ENCODE peak calls at places on chromosomes 5 and 9, in seven cellular contexts. V, P, Z, Y, C, Q and W are unnamed samples.

GRCh38 chr5:126744842-126745241 is 32.1 kb upstream of the LMNB1 start:
- DNase-seq in V (no peak), P (no peak), Z (no peak), Y (no peak), C (no peak), Q (no peak), W (no peak)

GRCh38 chr5:164934561-164934960 is 1429.1 kb downstream of the MAT2B start:
- DNase-seq in V (peak), P (no peak), Z (no peak), Y (no peak), C (no peak), Q (no peak), W (no peak)

GRCh38 chr5:1546556-1546955 is 22.8 kb upstream of the LPCAT1 start:
- DNase-seq in V (no peak), P (peak), Z (no peak), Y (no peak), C (peak), Q (peak), W (no peak)

GRCh38 chr5:111627862-111628261 is 115.5 kb upstream of the STARD4 start:
- DNase-seq in V (no peak), P (no peak), Z (no peak), Y (no peak), C (no peak), Q (no peak), W (no peak)

GRCh38 chr5:65199988-65200668 is 281.6 kb downstream of the ADAMTS6 start:
- DNase-seq in V (no peak), P (no peak), Z (peak), Y (peak), C (no peak), Q (no peak), W (no peak)

GRCh38 chr9:137578518-137579258 is at the start of gene DPH7:
- DNase-seq in V (peak), P (peak), Z (peak), Y (peak), C (peak), Q (peak), W (peak)

GRCh38 chr5:163306421-163306820 is 131.0 kb upstream of the CCNG1 start:
- DNase-seq in V (peak), P (no peak), Z (peak), Y (no peak), C (no peak), Q (no peak), W (no peak)

GRCh38 chr5:140795259-140795641 is 598 bp downstream of the PCDHA2 start:
- DNase-seq in V (peak), P (no peak), Z (no peak), Y (no peak), C (no peak), Q (no peak), W (no peak)

GRCh38 chr9:97774657-97775056 is 77.5 kb upstream of the XPA start:
- DNase-seq in V (no peak), P (no peak), Z (no peak), Y (no peak), C (no peak), Q (no peak), W (no peak)

GRCh38 chr9:15249042-15249818 is 57.8 kb downstream of the TTC39B start:
- DNase-seq in V (peak), P (no peak), Z (peak), Y (peak), C (no peak), Q (no peak), W (no peak)

GRCh38 chr9:107895524-107896001 is 406.0 kb upstream of the KLF4 start:
- DNase-seq in V (no peak), P (no peak), Z (peak), Y (no peak), C (no peak), Q (no peak), W (no peak)

GRCh38 chr9:93130861-93131481 is 3.1 kb downstream of the NINJ1 start:
- DNase-seq in V (no peak), P (peak), Z (no peak), Y (no peak), C (peak), Q (no peak), W (no peak)

GRCh38 chr5:31153523-31153922 is 40.0 kb upstream of the CDH6 start:
- DNase-seq in V (no peak), P (no peak), Z (peak), Y (no peak), C (no peak), Q (no peak), W (no peak)

GRCh38 chr5:169290895-169291294 is 10.0 kb downstream of the SLIT3 start:
- DNase-seq in V (no peak), P (no peak), Z (peak), Y (no peak), C (no peak), Q (no peak), W (no peak)

GRCh38 chr5:170681013-170681433 is 102.5 kb upstream of the GABRP start:
- DNase-seq in V (peak), P (no peak), Z (peak), Y (peak), C (no peak), Q (no peak), W (no peak)

GRCh38 chr5:156327306-156327705 is 342 bp downstream of the SGCD start:
- DNase-seq in V (no peak), P (no peak), Z (peak), Y (no peak), C (no peak), Q (no peak), W (no peak)

GRCh38 chr5:59562756-59563389 is 330.7 kb downstream of the PDE4D start:
- DNase-seq in V (peak), P (no peak), Z (no peak), Y (no peak), C (no peak), Q (no peak), W (no peak)

GRCh38 chr9:90092512-90092911 is 487.7 kb downstream of the GADD45G start:
- DNase-seq in V (no peak), P (no peak), Z (no peak), Y (no peak), C (no peak), Q (no peak), W (no peak)

GRCh38 chr9:7656648-7657047 is 142.9 kb downstream of the DMAC1 start:
- DNase-seq in V (no peak), P (no peak), Z (peak), Y (peak), C (no peak), Q (no peak), W (no peak)

GRCh38 chr9:5592904-5593303 is 36.0 kb upstream of the RIC1 start:
- DNase-seq in V (no peak), P (no peak), Z (no peak), Y (no peak), C (no peak), Q (no peak), W (no peak)

GRCh38 chr5:77984587-77984986 is 208.4 kb upstream of the TBCA start:
- DNase-seq in V (peak), P (no peak), Z (no peak), Y (no peak), C (no peak), Q (no peak), W (no peak)

GRCh38 chr5:77987331-77987730 is 211.2 kb upstream of the TBCA start:
- DNase-seq in V (no peak), P (no peak), Z (no peak), Y (no peak), C (no peak), Q (no peak), W (no peak)

GRCh38 chr5:77986261-77986660 is 210.1 kb upstream of the TBCA start:
- DNase-seq in V (no peak), P (no peak), Z (no peak), Y (no peak), C (no peak), Q (no peak), W (no peak)

GRCh38 chr5:77985247-77985646 is 209.1 kb upstream of the TBCA start:
- DNase-seq in V (no peak), P (no peak), Z (no peak), Y (no peak), C (no peak), Q (no peak), W (no peak)

DNA sequence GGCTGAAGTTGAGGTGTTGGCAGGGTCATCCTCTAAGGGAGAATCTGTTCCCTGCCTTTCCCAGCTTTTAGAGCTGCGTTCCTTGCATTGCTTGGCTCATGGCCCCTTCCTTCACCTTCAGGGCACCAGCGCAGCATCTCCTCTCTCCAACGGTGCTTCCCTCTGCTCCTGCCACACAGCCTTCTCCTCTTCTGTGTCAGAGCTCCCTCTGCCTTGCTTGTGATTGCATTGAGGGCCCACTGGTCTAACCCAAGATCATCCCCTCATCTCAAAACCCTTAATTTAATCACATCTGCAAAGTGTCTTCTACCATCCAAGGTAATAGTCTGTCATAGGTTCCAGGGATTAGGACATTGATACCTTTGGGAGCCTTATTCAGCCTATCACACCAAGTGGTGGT is 205.7 kb upstream of the TBCA start:
- DNase-seq in V (peak), P (no peak), Z (no peak), Y (no peak), C (no peak), Q (no peak), W (no peak)
- TF ChIP-seq CTCF in V (peak), P (no peak), Z (no peak), Y (no peak), C (no peak), Q (no peak), W (no peak)

GRCh38 chr5:52989781-52990530 is 804 bp downstream of the ITGA2 start:
- DNase-seq in V (peak), P (peak), Z (peak), Y (no peak), C (no peak), Q (no peak), W (no peak)
- TF ChIP-seq CTCF in V (peak), P (peak), Z (peak), Y (peak), C (peak), Q (no peak), W (no peak)

GRCh38 chr5:82352146-82352791 is 74.1 kb upstream of the RPS23 start:
- DNase-seq in V (no peak), P (no peak), Z (no peak), Y (no peak), C (no peak), Q (no peak), W (no peak)
- TF ChIP-seq CTCF in V (no peak), P (no peak), Z (no peak), Y (no peak), C (no peak), Q (peak), W (no peak)

DNA sequence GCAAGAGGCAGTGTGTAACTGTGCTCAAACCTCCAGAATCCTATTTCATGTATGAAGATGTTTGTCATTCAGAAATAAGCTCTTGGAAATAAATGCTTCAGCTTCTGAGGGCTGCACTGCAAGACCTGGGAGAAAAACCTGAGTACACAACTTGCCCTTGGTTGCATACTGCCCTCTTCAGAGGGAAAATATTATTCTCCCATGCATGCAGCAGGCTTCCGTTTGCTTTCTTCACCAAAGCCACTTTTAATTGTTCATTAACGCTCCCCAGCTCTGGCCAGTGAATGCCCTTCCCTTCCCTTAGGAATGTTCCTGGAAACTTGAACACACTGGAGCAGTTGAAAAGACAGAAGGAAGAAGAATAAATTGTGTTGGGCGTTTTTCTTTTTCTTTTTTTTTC is 2.5 kb upstream of the WHRN start:
- DNase-seq in V (peak), P (no peak), Z (peak), Y (no peak), C (no peak), Q (no peak), W (no peak)
- TF ChIP-seq CTCF in V (peak), P (no peak), Z (peak), Y (peak), C (peak), Q (no peak), W (no peak)

GRCh38 chr9:91948423-91949292 is 1.4 kb downstream of the ROR2 start:
- DNase-seq in V (peak), P (no peak), Z (peak), Y (no peak), C (no peak), Q (peak), W (no peak)
- TF ChIP-seq CTCF in V (no peak), P (no peak), Z (peak), Y (peak), C (peak), Q (no peak), W (peak)

GRCh38 chr5:122236270-122236669 is 75.8 kb upstream of the SNCAIP start:
- DNase-seq in V (no peak), P (no peak), Z (no peak), Y (no peak), C (no peak), Q (no peak), W (no peak)
- TF ChIP-seq CTCF in V (no peak), P (no peak), Z (no peak), Y (no peak), C (no peak), Q (no peak), W (no peak)

GRCh38 chr9:3893519-3893918 is 367.7 kb upstream of the RFX3 start:
- DNase-seq in V (peak), P (no peak), Z (no peak), Y (no peak), C (no peak), Q (no peak), W (no peak)
- TF ChIP-seq CTCF in V (no peak), P (no peak), Z (no peak), Y (no peak), C (no peak), Q (no peak), W (no peak)